ENCODE peak calls at places on chromosomes 6 and 20, in five cellular contexts. One of them, this sample, is unnamed.

GRCh38 chr6:70651326-70651905 is 16.3 kb upstream of the SMAP1 start:
- DNase-seq in H54: no peak
- DNase-seq in esophagus squamous epithelium: no peak
- DNase-seq in Peyer's patch: peak
- DNase-seq in sigmoid colon: no peak
- DNase-seq in this sample: no peak

GRCh38 chr20:57398901-57399535 is 7.8 kb downstream of the RBM38 start:
- DNase-seq in H54: no peak
- DNase-seq in esophagus squamous epithelium: no peak
- DNase-seq in Peyer's patch: no peak
- DNase-seq in sigmoid colon: peak
- DNase-seq in this sample: no peak

GRCh38 chr6:16338577-16339262 is 100.3 kb downstream of the GMPR start:
- DNase-seq in H54: peak
- DNase-seq in esophagus squamous epithelium: peak
- DNase-seq in Peyer's patch: peak
- DNase-seq in sigmoid colon: peak
- DNase-seq in this sample: no peak

GRCh38 chr6:55822815-55823214 is 52.6 kb downstream of the BMP5 start:
- DNase-seq in H54: no peak
- DNase-seq in esophagus squamous epithelium: no peak
- DNase-seq in Peyer's patch: no peak
- DNase-seq in sigmoid colon: no peak
- DNase-seq in this sample: no peak

GRCh38 chr6:112802154-112802553 is 455.0 kb downstream of the RFPL4B start:
- DNase-seq in H54: no peak
- DNase-seq in esophagus squamous epithelium: no peak
- DNase-seq in Peyer's patch: no peak
- DNase-seq in sigmoid colon: no peak
- DNase-seq in this sample: no peak

GRCh38 chr20:60650087-60650486 is 602.0 kb upstream of the CDH4 start:
- DNase-seq in H54: no peak
- DNase-seq in esophagus squamous epithelium: no peak
- DNase-seq in Peyer's patch: no peak
- DNase-seq in sigmoid colon: no peak
- DNase-seq in this sample: no peak

GRCh38 chr6:133621751-133622150 is 267.2 kb upstream of the TCF21 start:
- DNase-seq in H54: no peak
- DNase-seq in esophagus squamous epithelium: no peak
- DNase-seq in Peyer's patch: no peak
- DNase-seq in sigmoid colon: no peak
- DNase-seq in this sample: no peak

GRCh38 chr6:13924949-13925881 is at the start of gene RNF182:
- DNase-seq in H54: peak
- DNase-seq in esophagus squamous epithelium: no peak
- DNase-seq in Peyer's patch: no peak
- DNase-seq in sigmoid colon: no peak
- DNase-seq in this sample: peak

GRCh38 chr6:135182120-135182992 is 1.2 kb downstream of the MYB start:
- DNase-seq in H54: peak
- DNase-seq in esophagus squamous epithelium: no peak
- DNase-seq in Peyer's patch: peak
- DNase-seq in sigmoid colon: no peak
- DNase-seq in this sample: peak

GRCh38 chr20:40591104-40591503 is 97.9 kb downstream of the MAFB start:
- DNase-seq in H54: no peak
- DNase-seq in esophagus squamous epithelium: no peak
- DNase-seq in Peyer's patch: no peak
- DNase-seq in sigmoid colon: no peak
- DNase-seq in this sample: no peak

GRCh38 chr6:2580996-2581395 is 169.7 kb downstream of the MYLK4 start:
- DNase-seq in H54: no peak
- DNase-seq in esophagus squamous epithelium: no peak
- DNase-seq in Peyer's patch: no peak
- DNase-seq in sigmoid colon: no peak
- DNase-seq in this sample: no peak

GRCh38 chr6:26300359-26300758 is 64.6 kb upstream of the BTN3A2 start:
- DNase-seq in H54: no peak
- DNase-seq in esophagus squamous epithelium: no peak
- DNase-seq in Peyer's patch: no peak
- DNase-seq in sigmoid colon: no peak
- DNase-seq in this sample: no peak

GRCh38 chr6:150299873-150300485 is 68.8 kb upstream of the IYD start:
- DNase-seq in H54: no peak
- DNase-seq in esophagus squamous epithelium: no peak
- DNase-seq in Peyer's patch: no peak
- DNase-seq in sigmoid colon: no peak
- DNase-seq in this sample: no peak

GRCh38 chr6:24907959-24908358 is 27.8 kb downstream of the RIPOR2 start:
- DNase-seq in H54: no peak
- DNase-seq in esophagus squamous epithelium: no peak
- DNase-seq in Peyer's patch: no peak
- DNase-seq in sigmoid colon: no peak
- DNase-seq in this sample: no peak

GRCh38 chr6:15716889-15717288 is 54.1 kb upstream of the DTNBP1 start:
- DNase-seq in H54: no peak
- DNase-seq in esophagus squamous epithelium: no peak
- DNase-seq in Peyer's patch: no peak
- DNase-seq in sigmoid colon: no peak
- DNase-seq in this sample: no peak

GRCh38 chr6:28839443-28840120 is 84.2 kb downstream of the TRIM27 start:
- DNase-seq in H54: no peak
- DNase-seq in esophagus squamous epithelium: no peak
- DNase-seq in Peyer's patch: no peak
- DNase-seq in sigmoid colon: no peak
- DNase-seq in this sample: no peak

GRCh38 chr6:149766156-149766768 is 16.7 kb downstream of the PCMT1 start:
- DNase-seq in H54: no peak
- DNase-seq in esophagus squamous epithelium: no peak
- DNase-seq in Peyer's patch: no peak
- DNase-seq in sigmoid colon: no peak
- DNase-seq in this sample: peak

GRCh38 chr6:24283043-24283985 is 74.5 kb downstream of the DCDC2 start:
- DNase-seq in H54: peak
- DNase-seq in esophagus squamous epithelium: no peak
- DNase-seq in Peyer's patch: peak
- DNase-seq in sigmoid colon: peak
- DNase-seq in this sample: peak

GRCh38 chr6:121934461-121934860 is 465.0 kb upstream of the HSF2 start:
- DNase-seq in H54: no peak
- DNase-seq in esophagus squamous epithelium: no peak
- DNase-seq in Peyer's patch: no peak
- DNase-seq in sigmoid colon: no peak
- DNase-seq in this sample: no peak

GRCh38 chr20:4813839-4814695 is 92.4 kb downstream of the PRND start:
- DNase-seq in H54: no peak
- DNase-seq in esophagus squamous epithelium: peak
- DNase-seq in Peyer's patch: peak
- DNase-seq in sigmoid colon: no peak
- DNase-seq in this sample: no peak

GRCh38 chr20:4812641-4813075 is 90.9 kb downstream of the PRND start:
- DNase-seq in H54: no peak
- DNase-seq in esophagus squamous epithelium: no peak
- DNase-seq in Peyer's patch: peak
- DNase-seq in sigmoid colon: no peak
- DNase-seq in this sample: no peak

GRCh38 chr20:4813076-4813838 is 91.5 kb downstream of the PRND start:
- DNase-seq in H54: no peak
- DNase-seq in esophagus squamous epithelium: no peak
- DNase-seq in Peyer's patch: peak
- DNase-seq in sigmoid colon: peak
- DNase-seq in this sample: no peak

GRCh38 chr20:4815618-4816017 is 93.9 kb downstream of the PRND start:
- DNase-seq in H54: no peak
- DNase-seq in esophagus squamous epithelium: no peak
- DNase-seq in Peyer's patch: no peak
- DNase-seq in sigmoid colon: no peak
- DNase-seq in this sample: no peak

GRCh38 chr20:4814696-4815252 is 93.1 kb downstream of the PRND start:
- DNase-seq in H54: no peak
- DNase-seq in esophagus squamous epithelium: peak
- DNase-seq in Peyer's patch: peak
- DNase-seq in sigmoid colon: no peak
- DNase-seq in this sample: no peak
- TF ChIP-seq POLR2A in H54: no peak
- TF ChIP-seq POLR2A in esophagus squamous epithelium: no peak
- TF ChIP-seq POLR2A in Peyer's patch: no peak
- TF ChIP-seq POLR2A in sigmoid colon: no peak
- TF ChIP-seq POLR2A in this sample: no peak

GRCh38 chr6:20034408-20034769 is 177.9 kb downstream of the MBOAT1 start:
- DNase-seq in H54: no peak
- DNase-seq in esophagus squamous epithelium: no peak
- DNase-seq in Peyer's patch: no peak
- DNase-seq in sigmoid colon: no peak
- DNase-seq in this sample: peak

GRCh38 chr6:20038385-20038784 is 173.9 kb downstream of the MBOAT1 start:
- DNase-seq in H54: no peak
- DNase-seq in esophagus squamous epithelium: no peak
- DNase-seq in Peyer's patch: no peak
- DNase-seq in sigmoid colon: no peak
- DNase-seq in this sample: no peak

GRCh38 chr6:20033697-20034407 is 178.4 kb downstream of the MBOAT1 start:
- DNase-seq in H54: no peak
- DNase-seq in esophagus squamous epithelium: no peak
- DNase-seq in Peyer's patch: no peak
- DNase-seq in sigmoid colon: no peak
- DNase-seq in this sample: no peak

DNA sequence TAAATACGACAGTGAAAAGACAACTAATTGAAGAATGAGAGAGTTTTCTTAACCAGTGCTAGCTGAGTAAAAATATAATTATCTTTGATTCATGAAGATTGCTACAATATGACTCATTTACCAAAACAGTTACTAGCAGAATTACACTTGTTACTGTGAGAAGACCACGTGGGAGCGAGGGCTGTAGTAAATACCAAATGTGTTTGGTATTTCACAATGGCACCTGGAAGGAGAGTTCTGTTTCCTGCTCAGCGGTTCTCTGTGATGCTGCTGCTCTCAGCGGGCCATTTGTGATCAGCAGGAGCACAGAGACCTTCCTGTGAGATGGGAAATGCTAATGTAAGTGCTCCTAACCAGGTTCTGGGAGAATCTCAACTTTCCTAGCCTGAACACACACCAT is 173.5 kb downstream of the MBOAT1 start:
- DNase-seq in H54: no peak
- DNase-seq in esophagus squamous epithelium: no peak
- DNase-seq in Peyer's patch: no peak
- DNase-seq in sigmoid colon: no peak
- DNase-seq in this sample: no peak
- TF ChIP-seq POLR2A in H54: no peak
- TF ChIP-seq POLR2A in esophagus squamous epithelium: no peak
- TF ChIP-seq POLR2A in Peyer's patch: no peak
- TF ChIP-seq POLR2A in sigmoid colon: no peak
- TF ChIP-seq POLR2A in this sample: no peak

GRCh38 chr6:32669240-32669639 is 2.8 kb upstream of the HLA-DQB1 start:
- DNase-seq in H54: no peak
- DNase-seq in esophagus squamous epithelium: no peak
- DNase-seq in Peyer's patch: no peak
- DNase-seq in sigmoid colon: no peak
- DNase-seq in this sample: no peak
- TF ChIP-seq POLR2A in H54: no peak
- TF ChIP-seq POLR2A in esophagus squamous epithelium: no peak
- TF ChIP-seq POLR2A in Peyer's patch: no peak
- TF ChIP-seq POLR2A in sigmoid colon: no peak
- TF ChIP-seq POLR2A in this sample: no peak

GRCh38 chr6:43481075-43481474 is 3.7 kb downstream of the TJAP1 start:
- DNase-seq in H54: no peak
- DNase-seq in esophagus squamous epithelium: no peak
- DNase-seq in Peyer's patch: no peak
- DNase-seq in sigmoid colon: no peak
- DNase-seq in this sample: no peak

GRCh38 chr6:43476744-43477143 is 626 bp upstream of the TJAP1 start:
- DNase-seq in H54: no peak
- DNase-seq in esophagus squamous epithelium: no peak
- DNase-seq in Peyer's patch: no peak
- DNase-seq in sigmoid colon: no peak
- DNase-seq in this sample: peak

GRCh38 chr6:43478008-43478372 is 620 bp downstream of the TJAP1 start:
- DNase-seq in H54: no peak
- DNase-seq in esophagus squamous epithelium: no peak
- DNase-seq in Peyer's patch: no peak
- DNase-seq in sigmoid colon: no peak
- DNase-seq in this sample: peak

GRCh38 chr6:43475506-43475905 is 1.9 kb upstream of the TJAP1 start:
- DNase-seq in H54: no peak
- DNase-seq in esophagus squamous epithelium: no peak
- DNase-seq in Peyer's patch: no peak
- DNase-seq in sigmoid colon: no peak
- DNase-seq in this sample: no peak

GRCh38 chr6:43477235-43478007 is at the start of gene TJAP1:
- DNase-seq in H54: peak
- DNase-seq in esophagus squamous epithelium: peak
- DNase-seq in Peyer's patch: peak
- DNase-seq in sigmoid colon: peak
- DNase-seq in this sample: peak
- TF ChIP-seq POLR2A in H54: peak
- TF ChIP-seq POLR2A in esophagus squamous epithelium: no peak
- TF ChIP-seq POLR2A in Peyer's patch: peak
- TF ChIP-seq POLR2A in sigmoid colon: peak
- TF ChIP-seq POLR2A in this sample: peak

GRCh38 chr6:151390276-151391020 is 911 bp downstream of the ZBTB2 start:
- DNase-seq in H54: peak
- DNase-seq in esophagus squamous epithelium: peak
- DNase-seq in Peyer's patch: peak
- DNase-seq in sigmoid colon: peak
- DNase-seq in this sample: peak
- TF ChIP-seq POLR2A in H54: peak
- TF ChIP-seq POLR2A in esophagus squamous epithelium: no peak
- TF ChIP-seq POLR2A in Peyer's patch: peak
- TF ChIP-seq POLR2A in sigmoid colon: peak
- TF ChIP-seq POLR2A in this sample: peak

GRCh38 chr6:30721198-30722024 is 1.3 kb downstream of the TUBB start:
- DNase-seq in H54: no peak
- DNase-seq in esophagus squamous epithelium: peak
- DNase-seq in Peyer's patch: peak
- DNase-seq in sigmoid colon: peak
- DNase-seq in this sample: peak
- TF ChIP-seq POLR2A in H54: peak
- TF ChIP-seq POLR2A in esophagus squamous epithelium: no peak
- TF ChIP-seq POLR2A in Peyer's patch: no peak
- TF ChIP-seq POLR2A in sigmoid colon: no peak
- TF ChIP-seq POLR2A in this sample: no peak

GRCh38 chr6:108685970-108686369 is 125.3 kb downstream of the FOXO3 start:
- DNase-seq in H54: no peak
- DNase-seq in esophagus squamous epithelium: no peak
- DNase-seq in Peyer's patch: no peak
- DNase-seq in sigmoid colon: no peak
- DNase-seq in this sample: no peak
- TF ChIP-seq POLR2A in H54: no peak
- TF ChIP-seq POLR2A in esophagus squamous epithelium: no peak
- TF ChIP-seq POLR2A in Peyer's patch: no peak
- TF ChIP-seq POLR2A in sigmoid colon: no peak
- TF ChIP-seq POLR2A in this sample: no peak

DNA sequence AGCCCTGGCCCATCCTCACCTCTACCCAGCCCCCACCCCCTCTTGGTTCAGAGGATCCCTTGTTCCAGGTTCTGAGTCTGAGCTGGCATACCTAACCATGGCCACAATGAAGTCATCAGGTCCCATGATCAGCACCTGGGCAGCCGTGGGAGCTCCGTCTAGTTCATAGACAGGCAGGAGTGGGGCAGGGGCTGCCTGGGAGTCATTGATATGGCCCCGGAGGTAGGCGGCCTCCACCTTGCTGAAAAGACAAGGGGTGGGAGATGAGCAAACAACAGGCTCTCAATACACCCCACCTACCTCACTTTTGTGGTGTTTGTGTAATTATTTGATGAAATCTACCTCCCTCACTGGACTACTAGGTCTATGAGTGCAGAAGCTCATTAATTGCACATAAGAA is 20.4 kb downstream of the GGT7 start:
- DNase-seq in H54: no peak
- DNase-seq in esophagus squamous epithelium: no peak
- DNase-seq in Peyer's patch: no peak
- DNase-seq in sigmoid colon: no peak
- DNase-seq in this sample: no peak
- TF ChIP-seq POLR2A in H54: no peak
- TF ChIP-seq POLR2A in esophagus squamous epithelium: no peak
- TF ChIP-seq POLR2A in Peyer's patch: no peak
- TF ChIP-seq POLR2A in sigmoid colon: no peak
- TF ChIP-seq POLR2A in this sample: no peak

This sample was measured in erythroblast.